ENCODE peak calls at places on chromosomes 7 and 10, in eight cellular contexts. M is lower leg skin, J is PC-3, N is cardiac muscle cell, H is natural killer cell, E is mucosa of descending colon, Y is A549, V is heart left ventricle. R is an unnamed sample.

GRCh38 chr10:6050801-6051445 is 11.2 kb downstream of the IL2RA start:
- DNase-seq in M (peak), J (peak), N (peak), H (peak), E (peak), Y (peak), V (peak), R (no peak)

GRCh38 chr10:1939016-1939415 is 201.7 kb upstream of the ADARB2 start:
- DNase-seq in M (no peak), J (no peak), N (no peak), H (no peak), E (no peak), Y (no peak), V (no peak), R (no peak)

GRCh38 chr7:100825760-100826545 is 1.4 kb downstream of the EPHB4 start:
- DNase-seq in M (no peak), J (peak), N (peak), H (no peak), E (peak), Y (no peak), V (no peak), R (no peak)

GRCh38 chr10:102620138-102620591 is 24.1 kb upstream of the TRIM8 start:
- DNase-seq in M (no peak), J (no peak), N (peak), H (no peak), E (peak), Y (no peak), V (peak), R (no peak)

GRCh38 chr7:98733036-98733435 is 116.0 kb downstream of the NPTX2 start:
- DNase-seq in M (no peak), J (peak), N (peak), H (no peak), E (peak), Y (peak), V (no peak), R (no peak)

GRCh38 chr7:18175801-18176450 is 148.3 kb upstream of the PRPS1L1 start:
- DNase-seq in M (no peak), J (peak), N (peak), H (no peak), E (no peak), Y (no peak), V (no peak), R (no peak)

GRCh38 chr7:87316097-87316700 is 29.3 kb upstream of the CROT start:
- DNase-seq in M (no peak), J (no peak), N (no peak), H (no peak), E (no peak), Y (no peak), V (no peak), R (no peak)

GRCh38 chr10:117364121-117364960 is 10.9 kb downstream of the PDZD8 start:
- DNase-seq in M (no peak), J (no peak), N (peak), H (no peak), E (peak), Y (no peak), V (no peak), R (no peak)

GRCh38 chr7:74343281-74344127 is 54.3 kb downstream of the CLIP2 start:
- DNase-seq in M (no peak), J (peak), N (peak), H (no peak), E (no peak), Y (peak), V (no peak), R (no peak)

GRCh38 chr10:15879663-15880062 is 19.4 kb upstream of the MINDY3 start:
- DNase-seq in M (no peak), J (no peak), N (no peak), H (no peak), E (no peak), Y (no peak), V (no peak), R (no peak)

GRCh38 chr7:105256621-105257283 is 132.0 kb downstream of the SRPK2 start:
- DNase-seq in M (no peak), J (no peak), N (no peak), H (no peak), E (no peak), Y (no peak), V (no peak), R (no peak)

DNA sequence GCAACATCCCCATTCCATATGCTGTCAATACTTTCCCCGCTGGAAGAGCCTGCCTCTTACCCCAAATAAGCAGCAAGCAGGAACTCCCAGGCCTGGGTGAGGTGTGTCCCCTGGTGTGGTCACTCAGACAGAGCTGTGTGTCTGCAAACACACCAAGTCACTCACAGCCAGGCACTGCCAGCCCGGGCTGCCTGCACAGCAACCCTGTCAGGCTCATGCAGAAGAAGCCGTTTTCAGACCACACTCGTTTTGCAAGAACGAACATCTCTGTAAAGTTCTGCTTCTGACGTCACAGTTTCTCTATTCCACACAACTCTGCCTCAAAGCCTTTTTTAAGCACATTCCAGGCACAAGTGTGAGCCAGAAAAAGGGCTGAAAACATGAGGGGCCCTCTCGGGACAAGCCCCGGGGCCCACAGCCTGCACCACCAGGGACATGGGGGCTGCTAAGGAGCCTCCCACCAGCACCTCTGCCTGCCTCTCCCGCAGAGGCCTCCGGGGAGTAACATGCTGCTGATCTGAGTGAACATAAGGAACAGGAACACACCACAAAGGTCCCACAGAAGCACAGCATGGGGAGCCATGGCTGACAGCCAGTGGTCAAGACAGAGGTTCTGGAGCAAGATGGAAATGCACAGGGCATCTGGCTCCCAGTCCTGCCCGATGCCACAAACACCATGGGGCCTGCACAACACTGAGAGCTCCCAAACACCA is 11.4 kb downstream of the PTPRN2 start:
- DNase-seq in M (no peak), J (no peak), N (no peak), H (no peak), E (peak), Y (no peak), V (no peak), R (no peak)
- TF ChIP-seq CTCF in M (no peak), J (no peak), N (no peak), H (no peak), E (no peak), Y (no peak), V (no peak), R (no peak)

DNA sequence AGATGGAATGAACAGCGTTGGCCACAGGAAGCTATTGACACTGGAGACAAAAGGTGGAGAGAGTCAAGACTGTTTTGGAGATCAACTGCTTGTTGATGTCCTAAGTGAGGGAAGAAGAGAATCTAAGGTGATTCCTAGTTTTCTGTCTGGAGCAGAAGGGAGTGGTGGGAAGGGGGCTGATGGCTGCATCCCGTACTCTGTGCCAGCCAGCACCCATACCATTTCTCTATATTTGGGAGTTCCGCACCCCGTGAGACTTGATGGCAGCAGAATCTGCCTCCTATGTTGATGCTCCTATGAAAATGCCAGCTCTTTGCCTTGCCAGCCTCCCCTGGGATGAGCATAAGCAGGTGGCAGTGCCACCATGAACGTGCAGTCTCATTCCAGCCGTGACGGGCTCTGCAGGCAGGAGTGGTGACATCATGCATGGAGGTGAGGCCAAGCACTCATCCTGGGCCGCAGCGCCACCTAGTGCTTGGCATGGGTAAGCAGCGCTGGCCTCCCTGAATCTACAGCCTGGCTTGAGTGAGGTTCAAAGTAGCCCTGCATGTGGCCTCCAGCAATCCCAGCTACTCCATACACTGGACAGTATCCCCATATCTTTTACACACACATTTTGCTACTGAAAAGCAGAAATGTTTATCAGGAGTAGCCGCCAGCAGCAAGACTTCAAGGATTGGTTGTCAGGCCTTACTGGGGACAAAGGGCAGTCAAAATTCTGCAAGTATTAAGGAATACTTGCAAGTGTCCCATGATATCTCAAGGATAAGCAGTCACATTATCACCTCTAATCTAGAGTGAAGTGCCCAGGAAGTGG is 43.0 kb downstream of the PODXL start:
- DNase-seq in M (peak), J (peak), N (peak), H (peak), E (peak), Y (peak), V (peak), R (peak)
- TF ChIP-seq CTCF in M (no peak), J (peak), N (peak), H (peak), E (peak), Y (peak), V (peak), R (peak)

GRCh38 chr10:77637474-77637985 is at the start of gene KCNMA1:
- DNase-seq in M (no peak), J (peak), N (no peak), H (no peak), E (peak), Y (peak), V (no peak), R (peak)

GRCh38 chr10:77636967-77637473 is 588 bp downstream of the KCNMA1 start:
- DNase-seq in M (no peak), J (no peak), N (no peak), H (no peak), E (no peak), Y (no peak), V (no peak), R (no peak)

GRCh38 chr10:77634939-77635338 is 2.7 kb downstream of the KCNMA1 start:
- DNase-seq in M (no peak), J (peak), N (no peak), H (no peak), E (no peak), Y (no peak), V (no peak), R (no peak)

GRCh38 chr10:77635402-77636227 is 2.0 kb downstream of the KCNMA1 start:
- DNase-seq in M (no peak), J (peak), N (no peak), H (no peak), E (no peak), Y (no peak), V (no peak), R (no peak)

GRCh38 chr10:77636286-77636966 is 1.2 kb downstream of the KCNMA1 start:
- DNase-seq in M (no peak), J (no peak), N (no peak), H (no peak), E (no peak), Y (no peak), V (no peak), R (peak)
- TF ChIP-seq CTCF in M (no peak), J (no peak), N (no peak), H (no peak), E (no peak), Y (no peak), V (no peak), R (peak)

GRCh38 chr10:88415533-88416130 is 167.5 kb downstream of the RNLS start:
- DNase-seq in M (no peak), J (no peak), N (no peak), H (no peak), E (no peak), Y (no peak), V (no peak), R (no peak)
- TF ChIP-seq CTCF in M (no peak), J (no peak), N (no peak), H (no peak), E (no peak), Y (no peak), V (no peak), R (no peak)

DNA sequence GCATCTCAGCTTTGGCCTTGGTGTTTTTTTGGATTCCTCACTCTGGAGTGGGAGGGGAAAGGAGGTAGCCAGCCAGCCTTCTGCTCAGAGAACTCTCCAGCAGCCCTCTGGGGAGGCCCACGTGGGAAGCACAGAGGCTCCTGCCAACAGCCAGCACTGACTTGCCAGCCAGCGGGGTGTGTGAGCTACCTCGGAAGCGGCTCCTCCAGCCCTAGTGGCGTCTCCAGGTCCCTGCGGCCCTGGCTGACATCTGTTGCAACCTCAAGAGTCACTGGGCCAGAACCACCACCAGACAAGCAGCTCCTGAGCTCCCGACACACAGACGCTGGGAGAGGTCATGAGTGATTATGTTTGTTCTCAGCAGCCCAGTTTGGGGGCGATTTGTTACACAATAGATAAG is 180.2 kb upstream of the FZD8 start:
- DNase-seq in M (peak), J (peak), N (peak), H (no peak), E (peak), Y (no peak), V (peak), R (peak)
- TF ChIP-seq CTCF in M (no peak), J (no peak), N (peak), H (no peak), E (no peak), Y (no peak), V (peak), R (peak)